ENCODE peak calls at places on chromosome 6, in ten cellular contexts. X is mammary epithelial cell, Q is HuH-7.5, F is tibial artery, L is fibroblast of lung, J is AG20443, W is iPS-NIHi11, T is NCI-H524, H is epithelial cell of esophagus, P is omental fat pad. G is an unnamed sample.

GRCh38 chr6:71367763-71368162 is 79.2 kb downstream of the OGFRL1 start:
- DNase-seq in T (no peak), L (no peak), H (peak; percentile 63), W (no peak), P (no peak), J (no peak), F (no peak), X (peak; percentile 67), Q (no peak), G (no peak)

GRCh38 chr6:5626727-5627426 is 365.6 kb downstream of the FARS2 start:
- DNase-seq in J (no peak), P (no peak), T (no peak), H (no peak), F (no peak), X (no peak), Q (no peak), W (no peak), L (no peak), G (no peak)

GRCh38 chr6:10084276-10084993 is 330.4 kb downstream of the TFAP2A start:
- DNase-seq in F (no peak), L (no peak), H (peak; percentile 95), J (no peak), X (peak; percentile 88), T (no peak), W (no peak), P (no peak), Q (no peak), G (no peak)

GRCh38 chr6:39792501-39793450 is 600 bp downstream of the DAAM2 start:
- DNase-seq in J (peak; percentile 32), X (no peak), L (no peak), T (peak; percentile 38), W (no peak), H (no peak), F (no peak), P (no peak), Q (no peak), G (no peak)

GRCh38 chr6:161465403-161465802 is 191.5 kb upstream of the AGPAT4 start:
- DNase-seq in L (no peak), Q (no peak), T (no peak), W (no peak), X (no peak), P (no peak), F (no peak), J (no peak), H (no peak), G (no peak)

GRCh38 chr6:7255918-7256317 is 57.1 kb downstream of the SSR1 start:
- DNase-seq in J (no peak), P (no peak), T (no peak), Q (no peak), X (no peak), W (no peak), F (no peak), H (no peak), L (no peak), G (no peak)

GRCh38 chr6:157034433-157035230 is 257.5 kb downstream of the ARID1B start:
- DNase-seq in X (peak; percentile 58), T (peak; percentile 68), Q (peak; percentile 34), W (no peak), J (peak; percentile 29), L (peak; percentile 65), H (peak; percentile 70), P (no peak), F (no peak), G (no peak)

GRCh38 chr6:220736-221475 is 71.4 kb upstream of the DUSP22 start:
- DNase-seq in H (peak; percentile 38), J (no peak), T (no peak), P (no peak), X (no peak), Q (no peak), L (peak; percentile 38), F (no peak), W (no peak), G (no peak)

GRCh38 chr6:14004258-14004657 is 79.5 kb downstream of the RNF182 start:
- DNase-seq in X (no peak), T (no peak), Q (no peak), H (no peak), P (no peak), L (no peak), J (no peak), F (no peak), W (no peak), G (no peak)

GRCh38 chr6:94071835-94072234 is 652.5 kb upstream of the EPHA7 start:
- DNase-seq in T (no peak), P (no peak), X (no peak), W (no peak), H (no peak), L (no peak), J (no peak), F (no peak), Q (no peak), G (no peak)

GRCh38 chr6:99838607-99839006 is 155.4 kb downstream of the MCHR2 start:
- DNase-seq in W (peak; percentile 19), H (no peak), J (no peak), T (no peak), L (no peak), P (no peak), Q (no peak), X (no peak), F (no peak), G (no peak)

GRCh38 chr6:30006170-30007131 is 54.6 kb upstream of the POLR1H start:
- DNase-seq in P (no peak), J (peak; percentile 47), H (no peak), T (no peak), X (no peak), Q (no peak), W (peak; percentile 16), L (no peak), F (peak; percentile 64), G (peak; percentile 9)

GRCh38 chr6:7254980-7255825 is 57.8 kb downstream of the SSR1 start:
- DNase-seq in P (no peak), J (no peak), Q (no peak), F (no peak), H (no peak), W (no peak), L (no peak), T (peak; percentile 39), X (no peak), G (no peak)

GRCh38 chr6:149477544-149477943 is 7.3 kb downstream of the ZC3H12D start:
- DNase-seq in J (peak; percentile 5), H (no peak), P (no peak), L (no peak), X (no peak), Q (no peak), F (no peak), W (no peak), T (no peak), G (no peak)

GRCh38 chr6:21436625-21437024 is 156.9 kb upstream of the SOX4 start:
- DNase-seq in F (no peak), L (no peak), H (no peak), T (peak; percentile 19), Q (no peak), W (no peak), J (no peak), X (no peak), P (no peak), G (no peak)

GRCh38 chr6:74091133-74091793 is 395.3 kb downstream of the CD109 start:
- DNase-seq in H (peak; percentile 51), L (peak; percentile 25), W (peak; percentile 55), T (peak; percentile 47), P (no peak), X (peak; percentile 20), Q (peak; percentile 15), J (peak; percentile 36), F (no peak), G (no peak)

GRCh38 chr6:4819706-4820283 is 43.6 kb downstream of the CDYL start:
- DNase-seq in Q (no peak), L (peak; percentile 34), X (no peak), J (peak; percentile 35), F (no peak), W (peak; percentile 11), P (no peak), H (peak; percentile 22), T (no peak), G (no peak)

GRCh38 chr6:19024737-19025136 is 637.6 kb downstream of the RNF144B start:
- DNase-seq in J (peak; percentile 32), P (no peak), T (peak; percentile 78), H (peak; percentile 50), X (peak; percentile 37), Q (no peak), L (peak; percentile 40), F (no peak), W (peak; percentile 30), G (no peak)

GRCh38 chr6:11538049-11538798 is 675 bp downstream of the TMEM170B start:
- DNase-seq in Q (peak; percentile 12), J (peak; percentile 48), F (peak; percentile 19), T (peak; percentile 57), L (peak; percentile 6), H (no peak), P (no peak), W (peak; percentile 42), X (no peak), G (no peak)

GRCh38 chr6:12295558-12296254 is 5.5 kb downstream of the EDN1 start:
- DNase-seq in X (no peak), F (no peak), L (no peak), W (no peak), T (no peak), H (no peak), Q (no peak), P (no peak), J (no peak), G (no peak)

GRCh38 chr6:100493206-100493888 is 28.6 kb upstream of the SIM1 start:
- DNase-seq in H (peak; percentile 91), F (no peak), P (no peak), X (peak; percentile 90), L (no peak), J (no peak), Q (no peak), T (no peak), W (peak; percentile 31), G (no peak)

GRCh38 chr6:31621320-31621939 is 915 bp downstream of the PRRC2A start:
- DNase-seq in T (no peak), L (no peak), H (no peak), X (no peak), J (no peak), F (no peak), P (no peak), Q (no peak), W (no peak), G (no peak)

GRCh38 chr6:167736486-167737204 is 90.1 kb upstream of the AFDN start:
- DNase-seq in P (no peak), W (no peak), F (no peak), T (no peak), Q (no peak), J (no peak), L (no peak), H (no peak), X (no peak), G (no peak)

GRCh38 chr6:31559958-31560696 is 12.0 kb upstream of the LTA start:
- DNase-seq in Q (no peak), F (peak; percentile 54), X (peak; percentile 66), P (no peak), J (peak; percentile 56), L (peak; percentile 64), T (no peak), W (no peak), H (peak; percentile 51), G (no peak)

GRCh38 chr6:154476494-154476893 is 34.0 kb downstream of the CNKSR3 start:
- DNase-seq in X (no peak), Q (no peak), T (no peak), J (no peak), P (no peak), L (no peak), W (no peak), H (no peak), F (no peak), G (no peak)

GRCh38 chr6:116447496-116448011 is 13.6 kb upstream of the CALHM6 start:
- DNase-seq in W (no peak), X (peak; percentile 91), Q (no peak), J (peak; percentile 86), F (peak; percentile 52), H (peak; percentile 77), L (peak; percentile 98), P (no peak), T (no peak), G (no peak)

GRCh38 chr6:36985384-36985962 is 523 bp downstream of the MTCH1 start:
- DNase-seq in F (no peak), L (no peak), W (no peak), X (no peak), P (no peak), J (no peak), Q (no peak), H (no peak), T (no peak), G (no peak)

GRCh38 chr6:117477988-117478852 is 4.3 kb upstream of the DCBLD1 start:
- DNase-seq in Q (peak; percentile 39), X (no peak), W (peak; percentile 26), J (peak; percentile 18), H (peak; percentile 33), P (no peak), F (no peak), T (peak; percentile 42), L (no peak), G (no peak)